ENCODE peak calls at places on chromosomes 5 and 9, in four cellular contexts. G is lower lobe of right lung, P is right lobe of liver, F is PC-3. X is an unnamed sample.

GRCh38 chr5:108212775-108213346 is 169.0 kb downstream of the FBXL17 start:
- DNase-seq in G (peak), P (no peak), F (peak), X (peak)

GRCh38 chr9:88732128-88732527 is 197.2 kb downstream of the NXNL2 start:
- DNase-seq in G (no peak), P (no peak), F (no peak), X (no peak)

GRCh38 chr5:75471193-75471592 is 40.2 kb downstream of the CERT1 start:
- DNase-seq in G (no peak), P (no peak), F (no peak), X (no peak)

GRCh38 chr5:6419340-6419852 is 29.3 kb upstream of the UBE2QL1 start:
- DNase-seq in G (no peak), P (no peak), F (peak), X (peak)

GRCh38 chr5:128736567-128736966 is 198.5 kb upstream of the FBN2 start:
- DNase-seq in G (no peak), P (no peak), F (peak), X (peak)

GRCh38 chr5:42641321-42642005 is 115.2 kb upstream of the CCDC152 start:
- DNase-seq in G (no peak), P (no peak), F (peak), X (peak)

GRCh38 chr9:113317777-113318176 is 14.6 kb upstream of the RNF183 start:
- DNase-seq in G (no peak), P (no peak), F (no peak), X (no peak)

GRCh38 chr9:114250235-114250568 is 72.7 kb upstream of the ORM1 start:
- DNase-seq in G (peak), P (peak), F (no peak), X (no peak)

GRCh38 chr5:44365351-44365750 is 23.9 kb downstream of the FGF10 start:
- DNase-seq in G (no peak), P (no peak), F (no peak), X (no peak)

DNA sequence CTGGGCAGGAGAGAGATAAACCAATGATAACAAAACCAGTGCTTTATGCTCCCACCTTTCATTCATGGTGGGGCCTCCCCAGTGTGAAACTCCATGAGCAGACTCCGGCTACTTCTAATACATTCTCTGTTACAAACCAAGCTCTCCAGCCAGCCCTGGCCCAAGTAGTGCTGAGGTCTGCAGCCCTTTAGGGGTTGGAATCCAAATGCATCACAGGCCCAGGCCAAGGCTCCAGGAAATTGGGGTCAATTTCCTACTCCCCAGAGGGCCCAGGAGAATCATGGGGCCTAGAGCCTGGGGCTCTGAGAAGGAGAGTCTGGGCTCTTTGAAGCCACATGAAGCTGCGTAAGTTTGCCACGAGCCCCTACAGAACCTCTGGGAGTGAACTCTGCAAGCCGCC is 206.4 kb downstream of the PAPPA start:
- DNase-seq in G (no peak), P (no peak), F (no peak), X (no peak)
- H3K27ac ChIP-seq in G (no peak), P (no peak), F (no peak), X (no peak)

DNA sequence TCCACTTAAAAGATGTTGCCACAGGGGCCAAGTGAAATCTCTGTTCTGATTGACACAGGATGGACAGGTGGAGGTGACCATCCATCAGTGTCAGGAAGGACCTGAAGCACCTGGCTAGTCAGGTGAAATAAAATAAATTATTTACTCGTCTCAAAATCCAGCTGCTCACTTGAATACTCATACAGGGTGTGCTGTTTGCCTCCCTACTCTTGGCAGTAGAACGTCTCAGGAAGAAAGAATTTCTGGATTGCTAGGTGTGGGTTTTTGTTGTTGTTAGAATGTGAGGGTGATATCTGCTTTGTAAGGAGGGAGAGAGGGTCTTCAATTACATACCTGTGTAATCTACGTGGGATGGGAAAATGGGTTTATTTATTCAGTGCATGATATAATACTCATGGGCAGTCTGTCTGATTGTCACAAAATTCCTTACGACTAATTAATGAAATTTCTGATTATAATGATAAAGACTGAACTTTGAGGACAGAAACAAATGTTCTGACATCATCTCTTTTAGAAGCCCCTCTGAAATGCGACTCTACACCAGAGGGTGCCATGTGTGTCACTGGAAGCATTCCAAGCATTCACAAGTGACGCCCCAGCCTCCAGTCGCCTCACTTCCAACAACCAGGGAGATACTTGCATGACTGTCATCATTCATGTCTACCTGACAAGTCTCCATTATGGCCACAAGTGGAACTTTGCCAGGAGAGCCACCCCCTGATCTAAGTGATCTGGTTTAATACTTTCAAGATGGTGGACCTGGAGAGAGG is 218.4 kb downstream of the GAPVD1 start:
- DNase-seq in G (no peak), P (no peak), F (no peak), X (no peak)
- H3K27ac ChIP-seq in G (no peak), P (no peak), F (no peak), X (no peak)

GRCh38 chr9:5563886-5564285 is 53.6 kb downstream of the PDCD1LG2 start:
- DNase-seq in G (no peak), P (no peak), F (peak), X (peak)
- H3K27ac ChIP-seq in G (no peak), P (no peak), F (no peak), X (peak)

GRCh38 chr5:65141487-65141886 is 340.2 kb downstream of the ADAMTS6 start:
- DNase-seq in G (no peak), P (no peak), F (no peak), X (no peak)
- H3K27ac ChIP-seq in G (no peak), P (no peak), F (no peak), X (no peak)